ENCODE peak calls at places on chromosomes 5 and 9, in eight cellular contexts. One of them, this sample, is unnamed.

GRCh38 chr5:10291736-10292135 is 16.0 kb downstream of the CMBL start:
- DNase-seq in frontal cortex: no peak
- DNase-seq in testis: no peak
- DNase-seq in lung: no peak
- DNase-seq in T-helper 2 cell: no peak
- DNase-seq in stimulated activated naive B cell treated with anti-CD40 and anti-IgM and Interleukin-4, amounts not matched to agents 10 μg/mL and 1 μg/mL and 100 μg/mL, for 72 hours: no peak
- DNase-seq in fibroblast of the conjunctiva: no peak
- DNase-seq in A549: no peak
- DNase-seq in this sample: no peak

GRCh38 chr5:162990063-162990462 is 447.3 kb upstream of the CCNG1 start:
- DNase-seq in frontal cortex: no peak
- DNase-seq in testis: no peak
- DNase-seq in lung: no peak
- DNase-seq in T-helper 2 cell: no peak
- DNase-seq in stimulated activated naive B cell treated with anti-CD40 and anti-IgM and Interleukin-4, amounts not matched to agents 10 μg/mL and 1 μg/mL and 100 μg/mL, for 72 hours: no peak
- DNase-seq in fibroblast of the conjunctiva: no peak
- DNase-seq in A549: no peak
- DNase-seq in this sample: no peak

GRCh38 chr5:80686757-80687156 is 32.0 kb upstream of the DHFR start:
- DNase-seq in frontal cortex: no peak
- DNase-seq in testis: no peak
- DNase-seq in lung: no peak
- DNase-seq in T-helper 2 cell: peak
- DNase-seq in stimulated activated naive B cell treated with anti-CD40 and anti-IgM and Interleukin-4, amounts not matched to agents 10 μg/mL and 1 μg/mL and 100 μg/mL, for 72 hours: no peak
- DNase-seq in fibroblast of the conjunctiva: no peak
- DNase-seq in A549: peak
- DNase-seq in this sample: no peak

GRCh38 chr5:129405222-129405621 is 54.9 kb upstream of the ADAMTS19 start:
- DNase-seq in frontal cortex: no peak
- DNase-seq in testis: no peak
- DNase-seq in lung: no peak
- DNase-seq in T-helper 2 cell: no peak
- DNase-seq in stimulated activated naive B cell treated with anti-CD40 and anti-IgM and Interleukin-4, amounts not matched to agents 10 μg/mL and 1 μg/mL and 100 μg/mL, for 72 hours: no peak
- DNase-seq in fibroblast of the conjunctiva: no peak
- DNase-seq in A549: no peak
- DNase-seq in this sample: no peak

GRCh38 chr5:134889335-134889734 is 15.2 kb downstream of the TXNDC15 start:
- DNase-seq in frontal cortex: no peak
- DNase-seq in testis: no peak
- DNase-seq in lung: no peak
- DNase-seq in T-helper 2 cell: no peak
- DNase-seq in stimulated activated naive B cell treated with anti-CD40 and anti-IgM and Interleukin-4, amounts not matched to agents 10 μg/mL and 1 μg/mL and 100 μg/mL, for 72 hours: no peak
- DNase-seq in fibroblast of the conjunctiva: no peak
- DNase-seq in A549: no peak
- DNase-seq in this sample: no peak

GRCh38 chr5:24381861-24382460 is 262.8 kb downstream of the CDH10 start:
- DNase-seq in frontal cortex: no peak
- DNase-seq in testis: no peak
- DNase-seq in lung: no peak
- DNase-seq in T-helper 2 cell: no peak
- DNase-seq in stimulated activated naive B cell treated with anti-CD40 and anti-IgM and Interleukin-4, amounts not matched to agents 10 μg/mL and 1 μg/mL and 100 μg/mL, for 72 hours: no peak
- DNase-seq in fibroblast of the conjunctiva: no peak
- DNase-seq in A549: peak
- DNase-seq in this sample: no peak

GRCh38 chr5:156528673-156529072 is 201.7 kb downstream of the SGCD start:
- DNase-seq in frontal cortex: no peak
- DNase-seq in testis: no peak
- DNase-seq in lung: no peak
- DNase-seq in T-helper 2 cell: no peak
- DNase-seq in stimulated activated naive B cell treated with anti-CD40 and anti-IgM and Interleukin-4, amounts not matched to agents 10 μg/mL and 1 μg/mL and 100 μg/mL, for 72 hours: no peak
- DNase-seq in fibroblast of the conjunctiva: no peak
- DNase-seq in A549: no peak
- DNase-seq in this sample: no peak

GRCh38 chr5:73120222-73121108 is at the start of gene TMEM171:
- DNase-seq in frontal cortex: peak
- DNase-seq in testis: peak
- DNase-seq in lung: peak
- DNase-seq in T-helper 2 cell: peak
- DNase-seq in stimulated activated naive B cell treated with anti-CD40 and anti-IgM and Interleukin-4, amounts not matched to agents 10 μg/mL and 1 μg/mL and 100 μg/mL, for 72 hours: no peak
- DNase-seq in fibroblast of the conjunctiva: no peak
- DNase-seq in A549: peak
- DNase-seq in this sample: no peak

GRCh38 chr5:75414241-75414640 is 77.2 kb downstream of the HMGCR start:
- DNase-seq in frontal cortex: no peak
- DNase-seq in testis: no peak
- DNase-seq in lung: no peak
- DNase-seq in T-helper 2 cell: no peak
- DNase-seq in stimulated activated naive B cell treated with anti-CD40 and anti-IgM and Interleukin-4, amounts not matched to agents 10 μg/mL and 1 μg/mL and 100 μg/mL, for 72 hours: no peak
- DNase-seq in fibroblast of the conjunctiva: no peak
- DNase-seq in A549: no peak
- DNase-seq in this sample: no peak

GRCh38 chr9:121895836-121896544 is 197.1 kb downstream of the TTLL11 start:
- DNase-seq in frontal cortex: no peak
- DNase-seq in testis: peak
- DNase-seq in lung: no peak
- DNase-seq in T-helper 2 cell: no peak
- DNase-seq in stimulated activated naive B cell treated with anti-CD40 and anti-IgM and Interleukin-4, amounts not matched to agents 10 μg/mL and 1 μg/mL and 100 μg/mL, for 72 hours: no peak
- DNase-seq in fibroblast of the conjunctiva: no peak
- DNase-seq in A549: peak
- DNase-seq in this sample: no peak

GRCh38 chr5:89397096-89397495 is 514.1 kb upstream of the MEF2C start:
- DNase-seq in frontal cortex: no peak
- DNase-seq in testis: no peak
- DNase-seq in lung: no peak
- DNase-seq in T-helper 2 cell: no peak
- DNase-seq in stimulated activated naive B cell treated with anti-CD40 and anti-IgM and Interleukin-4, amounts not matched to agents 10 μg/mL and 1 μg/mL and 100 μg/mL, for 72 hours: peak
- DNase-seq in fibroblast of the conjunctiva: no peak
- DNase-seq in A549: no peak
- DNase-seq in this sample: peak

GRCh38 chr5:110441035-110441434 is 285.4 kb downstream of the TMEM232 start:
- DNase-seq in frontal cortex: no peak
- DNase-seq in testis: peak
- DNase-seq in lung: no peak
- DNase-seq in T-helper 2 cell: no peak
- DNase-seq in stimulated activated naive B cell treated with anti-CD40 and anti-IgM and Interleukin-4, amounts not matched to agents 10 μg/mL and 1 μg/mL and 100 μg/mL, for 72 hours: no peak
- DNase-seq in fibroblast of the conjunctiva: peak
- DNase-seq in A549: peak
- DNase-seq in this sample: no peak

GRCh38 chr5:57335092-57335491 is 147.5 kb downstream of the ACTBL2 start:
- DNase-seq in frontal cortex: no peak
- DNase-seq in testis: no peak
- DNase-seq in lung: no peak
- DNase-seq in T-helper 2 cell: no peak
- DNase-seq in stimulated activated naive B cell treated with anti-CD40 and anti-IgM and Interleukin-4, amounts not matched to agents 10 μg/mL and 1 μg/mL and 100 μg/mL, for 72 hours: no peak
- DNase-seq in fibroblast of the conjunctiva: no peak
- DNase-seq in A549: peak
- DNase-seq in this sample: no peak

GRCh38 chr5:95797301-95797700 is 25.2 kb downstream of the GLRX start:
- DNase-seq in frontal cortex: no peak
- DNase-seq in testis: no peak
- DNase-seq in lung: no peak
- DNase-seq in T-helper 2 cell: no peak
- DNase-seq in stimulated activated naive B cell treated with anti-CD40 and anti-IgM and Interleukin-4, amounts not matched to agents 10 μg/mL and 1 μg/mL and 100 μg/mL, for 72 hours: no peak
- DNase-seq in fibroblast of the conjunctiva: no peak
- DNase-seq in A549: no peak
- DNase-seq in this sample: no peak

GRCh38 chr5:14174235-14174636 is 31.1 kb downstream of the TRIO start:
- DNase-seq in frontal cortex: no peak
- DNase-seq in testis: no peak
- DNase-seq in lung: no peak
- DNase-seq in T-helper 2 cell: no peak
- DNase-seq in stimulated activated naive B cell treated with anti-CD40 and anti-IgM and Interleukin-4, amounts not matched to agents 10 μg/mL and 1 μg/mL and 100 μg/mL, for 72 hours: no peak
- DNase-seq in fibroblast of the conjunctiva: no peak
- DNase-seq in A549: no peak
- DNase-seq in this sample: peak

GRCh38 chr5:55691265-55692105 is 20.6 kb downstream of the SLC38A9 start:
- DNase-seq in frontal cortex: peak
- DNase-seq in testis: no peak
- DNase-seq in lung: no peak
- DNase-seq in T-helper 2 cell: no peak
- DNase-seq in stimulated activated naive B cell treated with anti-CD40 and anti-IgM and Interleukin-4, amounts not matched to agents 10 μg/mL and 1 μg/mL and 100 μg/mL, for 72 hours: no peak
- DNase-seq in fibroblast of the conjunctiva: peak
- DNase-seq in A549: peak
- DNase-seq in this sample: peak

GRCh38 chr5:147756566-147756965 is 26.0 kb downstream of the JAKMIP2 start:
- DNase-seq in frontal cortex: no peak
- DNase-seq in testis: no peak
- DNase-seq in lung: no peak
- DNase-seq in T-helper 2 cell: no peak
- DNase-seq in stimulated activated naive B cell treated with anti-CD40 and anti-IgM and Interleukin-4, amounts not matched to agents 10 μg/mL and 1 μg/mL and 100 μg/mL, for 72 hours: no peak
- DNase-seq in fibroblast of the conjunctiva: no peak
- DNase-seq in A549: no peak
- DNase-seq in this sample: no peak

This sample was measured in germinal center.